ENCODE peak calls at places on chromosomes 6 and 20, in four cellular contexts. Z is HCT116, M is dermis microvascular lymphatic vessel endothelial cell, P is G401. L is an unnamed sample.

GRCh38 chr6:129683606-129684322 is 26.2 kb downstream of the ARHGAP18 start:
- DNase-seq in Z (peak; percentile 87), M (peak; percentile 98), P (peak; percentile 11), L (peak; percentile 65)

GRCh38 chr20:49037962-49038387 is 8.1 kb upstream of the CSE1L start:
- DNase-seq in Z (no peak), M (no peak), P (no peak), L (no peak)

GRCh38 chr20:34708621-34709043 is 4.5 kb downstream of the TP53INP2 start:
- DNase-seq in Z (no peak), M (peak; percentile 63), P (peak; percentile 32), L (no peak)

GRCh38 chr6:125733516-125734300 is 15.7 kb upstream of the HEY2 start:
- DNase-seq in Z (no peak), M (no peak), P (no peak), L (no peak)

GRCh38 chr6:170367241-170367640 is 60.7 kb downstream of the FAM120B start:
- DNase-seq in Z (no peak), M (no peak), P (no peak), L (no peak)

GRCh38 chr6:5435449-5435848 is 174.1 kb downstream of the FARS2 start:
- DNase-seq in Z (no peak), M (no peak), P (no peak), L (peak; percentile 2)

GRCh38 chr20:59400666-59401065 is 100.3 kb downstream of the EDN3 start:
- DNase-seq in Z (no peak), M (no peak), P (no peak), L (no peak)

GRCh38 chr6:5115168-5115567 is 30.0 kb downstream of the PPP1R3G start:
- DNase-seq in Z (no peak), M (peak; percentile 12), P (no peak), L (no peak)

GRCh38 chr6:166501246-166501645 is 85.2 kb downstream of the RAMACL start:
- DNase-seq in Z (no peak), M (no peak), P (no peak), L (no peak)

GRCh38 chr20:20368414-20369352 is 779 bp downstream of the INSM1 start:
- DNase-seq in Z (no peak), M (no peak), P (peak; percentile 20), L (no peak)

L was measured in Panc1.